ENCODE peak calls at places on chromosomes 13 and 19, in six cellular contexts. N is AG09319, K is cardiac fibroblast, E is iPS-NIHi11, W is activated T-cell treated with anti-CD3 and anti-CD28 coated beads for 1 hour, U is transverse colon. A is an unnamed sample.

GRCh38 chr19:37817180-37817911 is 38.0 kb upstream of the ZNF573 start:
- DNase-seq in N (peak), K (peak), E (peak), W (peak), U (peak), A (peak)

GRCh38 chr19:48030073-48030472 is 13.8 kb downstream of the CABP5 start:
- DNase-seq in N (no peak), K (no peak), E (no peak), W (no peak), U (no peak), A (no peak)

GRCh38 chr13:23671367-23671766 is 101.2 kb downstream of the TNFRSF19 start:
- DNase-seq in N (no peak), K (peak), E (no peak), W (no peak), U (no peak), A (no peak)

GRCh38 chr13:79533781-79534400 is 52.9 kb downstream of the NDFIP2 start:
- DNase-seq in N (no peak), K (peak), E (no peak), W (no peak), U (no peak), A (no peak)

GRCh38 chr19:56253737-56254136 is 18.8 kb upstream of the EDDM13 start:
- DNase-seq in N (peak), K (peak), E (no peak), W (no peak), U (no peak), A (no peak)

GRCh38 chr13:73578251-73578875 is 519.6 kb downstream of the KLF5 start:
- DNase-seq in N (no peak), K (peak), E (no peak), W (no peak), U (no peak), A (no peak)

GRCh38 chr13:80040219-80040976 is 300.5 kb downstream of the SPRY2 start:
- DNase-seq in N (peak), K (peak), E (no peak), W (no peak), U (no peak), A (no peak)

GRCh38 chr13:109761695-109762094 is 24.7 kb downstream of the IRS2 start:
- DNase-seq in N (no peak), K (no peak), E (no peak), W (no peak), U (no peak), A (no peak)

GRCh38 chr19:47633996-47634395 is 25.1 kb downstream of the BICRA start:
- DNase-seq in N (no peak), K (no peak), E (no peak), W (no peak), U (no peak), A (no peak)

GRCh38 chr13:22064854-22065646 is 394.2 kb downstream of the FGF9 start:
- DNase-seq in N (no peak), K (no peak), E (no peak), W (no peak), U (no peak), A (no peak)

GRCh38 chr13:77509221-77509620 is 26.3 kb upstream of the SCEL start:
- DNase-seq in N (no peak), K (peak), E (no peak), W (no peak), U (no peak), A (no peak)

GRCh38 chr13:114119196-114119595 is 13.2 kb downstream of the RASA3 start:
- DNase-seq in N (peak), K (peak), E (peak), W (no peak), U (no peak), A (no peak)

GRCh38 chr19:31730270-31730669 is 381.0 kb upstream of the TSHZ3 start:
- DNase-seq in N (no peak), K (no peak), E (no peak), W (no peak), U (no peak), A (no peak)

GRCh38 chr19:38206928-38207327 is 17.1 kb downstream of the DPF1 start:
- DNase-seq in N (no peak), K (no peak), E (no peak), W (no peak), U (no peak), A (no peak)

GRCh38 chr19:45667620-45668341 is at the start of gene GIPR:
- DNase-seq in N (no peak), K (peak), E (peak), W (peak), U (peak), A (peak)

GRCh38 chr19:55457683-55458457 is 3.6 kb downstream of the ISOC2 start:
- DNase-seq in N (no peak), K (no peak), E (no peak), W (no peak), U (no peak), A (no peak)

GRCh38 chr13:63304497-63304896 is 1888.8 kb upstream of the PCDH20 start:
- DNase-seq in N (no peak), K (no peak), E (no peak), W (no peak), U (no peak), A (no peak)

GRCh38 chr13:79625517-79625916 is 144.6 kb downstream of the NDFIP2 start:
- DNase-seq in N (no peak), K (no peak), E (no peak), W (no peak), U (no peak), A (no peak)

GRCh38 chr19:7833225-7834156 is 3.5 kb downstream of the EVI5L start:
- DNase-seq in N (no peak), K (peak), E (peak), W (no peak), U (peak), A (no peak)

A was measured in progenitor cell of endocrine pancreas.